ENCODE peak calls at places on chromosomes 3 and 15, in six cellular contexts. M, L, C, R, B and Y are unnamed samples.
A peak's percentile ranks its signal among the peaks of the same experiment; 100 is the strongest.

GRCh38 chr3:180253283-180253682 is 216.5 kb upstream of the PEX5L start:
- DNase-seq in M (peak; percentile 5), L (no peak), C (no peak), R (no peak), B (no peak), Y (no peak)

GRCh38 chr3:129616713-129617112 is 10.2 kb upstream of the PLXND1 start:
- DNase-seq in M (peak; percentile 83), L (no peak), C (no peak), R (peak; percentile 88), B (no peak), Y (no peak)

GRCh38 chr3:149934524-149934923 is 36.2 kb downstream of the PFN2 start:
- DNase-seq in M (peak; percentile 85), L (no peak), C (no peak), R (peak; percentile 62), B (no peak), Y (no peak)

GRCh38 chr3:65342084-65342683 is 654.4 kb upstream of the ADAMTS9 start:
- DNase-seq in M (peak; percentile 55), L (peak; percentile 59), C (peak; percentile 59), R (peak; percentile 44), B (peak; percentile 83), Y (peak; percentile 81)

GRCh38 chr15:29596266-29596665 is 226.0 kb downstream of the TJP1 start:
- DNase-seq in M (peak; percentile 45), L (no peak), C (no peak), R (peak; percentile 17), B (no peak), Y (no peak)

GRCh38 chr15:70303981-70304380 is 206.3 kb upstream of the TLE3 start:
- DNase-seq in M (no peak), L (no peak), C (no peak), R (no peak), B (no peak), Y (no peak)

GRCh38 chr3:32428092-32429068 is 36.7 kb downstream of the CMTM7 start:
- DNase-seq in M (no peak), L (no peak), C (no peak), R (no peak), B (no peak), Y (no peak)

GRCh38 chr3:63988943-63989342 is 34.4 kb downstream of the PSMD6 start:
- DNase-seq in M (no peak), L (no peak), C (no peak), R (no peak), B (no peak), Y (no peak)

GRCh38 chr15:51090753-51091152 is 4.0 kb downstream of the TNFAIP8L3 start:
- DNase-seq in M (no peak), L (no peak), C (no peak), R (no peak), B (no peak), Y (no peak)

GRCh38 chr3:50390523-50391177 is 31.3 kb upstream of the TMEM115 start:
- DNase-seq in M (no peak), L (no peak), C (no peak), R (no peak), B (no peak), Y (no peak)

GRCh38 chr15:32029862-32030781 is at the start of gene CHRNA7:
- DNase-seq in M (peak; percentile 3), L (no peak), C (peak; percentile 71), R (peak; percentile 19), B (peak; percentile 84), Y (peak; percentile 86)

GRCh38 chr3:184236033-184236410 is 6.6 kb downstream of the VWA5B2 start:
- DNase-seq in M (no peak), L (no peak), C (no peak), R (no peak), B (peak; percentile 55), Y (no peak)

GRCh38 chr3:180700941-180701340 is 21.7 kb upstream of the CCDC39 start:
- DNase-seq in M (no peak), L (no peak), C (no peak), R (no peak), B (no peak), Y (no peak)

GRCh38 chr3:32817195-32817560 is 619 bp upstream of the TRIM71 start:
- DNase-seq in M (no peak), L (no peak), C (no peak), R (no peak), B (no peak), Y (no peak)

GRCh38 chr3:79887203-79887602 is 119.4 kb upstream of the ROBO1 start:
- DNase-seq in M (no peak), L (no peak), C (no peak), R (no peak), B (no peak), Y (no peak)

GRCh38 chr15:57216288-57216687 is 160.0 kb upstream of the CGNL1 start:
- DNase-seq in M (peak; percentile 94), L (no peak), C (no peak), R (peak; percentile 87), B (no peak), Y (no peak)

DNA sequence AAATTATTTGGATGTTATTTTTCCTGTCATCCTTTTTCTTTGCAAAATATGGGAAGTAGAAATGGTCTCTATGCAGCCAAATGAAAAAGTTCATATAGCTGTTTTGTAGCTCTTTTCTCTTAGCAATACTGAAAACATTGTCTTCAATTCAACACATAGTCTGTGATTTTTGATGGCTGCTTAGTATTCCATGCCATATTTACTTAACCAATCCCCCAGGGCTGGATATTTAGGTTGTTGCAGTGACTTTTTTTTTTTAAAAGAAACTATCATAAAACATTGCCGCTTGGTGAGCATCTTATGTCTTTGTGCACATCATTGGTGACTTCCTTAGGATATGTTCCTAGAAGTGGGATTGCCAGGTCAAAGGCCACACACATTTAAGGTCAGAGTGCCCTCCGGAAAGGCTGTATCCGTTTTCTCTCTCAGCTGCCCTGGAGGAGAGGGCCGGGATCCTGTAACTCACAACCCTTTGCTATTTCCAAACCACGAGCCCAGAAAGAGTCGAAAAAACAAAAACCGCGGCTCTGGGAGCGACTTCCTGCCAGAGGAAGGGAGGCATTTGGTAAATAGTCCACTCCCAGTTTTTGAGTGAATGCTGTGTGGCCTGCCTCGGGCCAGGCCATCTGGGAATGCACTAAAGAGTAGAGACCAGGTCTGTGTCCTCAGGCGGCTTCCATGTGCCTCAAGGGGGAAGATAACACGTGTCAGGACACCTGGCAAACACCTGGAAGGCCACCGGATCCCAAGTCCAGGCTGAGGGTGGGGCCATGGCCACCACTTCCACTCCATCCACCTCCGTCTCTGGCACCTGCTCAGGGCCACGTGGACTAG is 41.9 kb downstream of the SMAD6 start:
- DNase-seq in M (no peak), L (no peak), C (no peak), R (peak; percentile 40), B (no peak), Y (no peak)
- H3K18ac ChIP-seq in M (peak overlapping the region; percentile 2), L (peak overlapping the region; percentile 25), C (no peak overlapping the region), R (peak overlapping the region; percentile 93), B (no peak overlapping the region), Y (no peak overlapping the region)

GRCh38 chr15:74382004-74382816 is 14.8 kb upstream of the CYP11A1 start:
- DNase-seq in M (peak; percentile 75), L (peak; percentile 78), C (peak; percentile 85), R (peak; percentile 77), B (peak; percentile 88), Y (peak; percentile 93)
- H3K18ac ChIP-seq in M (no peak overlapping the region), L (no peak overlapping the region), C (no peak overlapping the region), R (no peak overlapping the region), B (no peak overlapping the region), Y (no peak overlapping the region)

GRCh38 chr3:40167958-40168357 is 141.5 kb upstream of the EIF1B start:
- DNase-seq in M (no peak), L (no peak), C (no peak), R (no peak), B (no peak), Y (no peak)

GRCh38 chr3:40169983-40170382 is 139.5 kb upstream of the EIF1B start:
- DNase-seq in M (no peak), L (no peak), C (no peak), R (no peak), B (no peak), Y (no peak)

GRCh38 chr3:40173291-40173710 is 136.2 kb upstream of the EIF1B start:
- DNase-seq in M (no peak), L (no peak), C (no peak), R (no peak), B (no peak), Y (no peak)

GRCh38 chr3:40170395-40170794 is 139.1 kb upstream of the EIF1B start:
- DNase-seq in M (no peak), L (no peak), C (no peak), R (no peak), B (peak; percentile 79), Y (no peak)

DNA sequence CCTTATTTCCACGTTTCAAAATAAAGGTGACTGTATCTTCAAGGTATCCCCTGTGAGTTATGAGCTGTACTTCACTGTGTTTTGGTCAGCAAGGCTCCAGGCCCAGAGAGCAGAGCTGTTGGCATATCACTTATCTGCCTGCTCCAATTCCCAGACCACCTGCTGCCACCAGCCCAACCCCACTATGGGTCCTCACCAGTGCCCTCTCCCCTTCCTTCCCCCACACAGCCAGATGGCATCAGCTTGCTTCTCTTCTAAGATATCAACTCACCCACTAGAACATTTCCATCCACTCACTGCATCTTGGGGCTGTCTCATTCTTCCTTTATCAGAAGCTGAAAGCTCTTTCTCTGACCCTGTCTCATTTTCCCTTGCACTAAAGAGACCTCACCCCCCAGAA is 136.9 kb upstream of the EIF1B start:
- DNase-seq in M (no peak), L (no peak), C (no peak), R (no peak), B (no peak), Y (no peak)
- H3K18ac ChIP-seq in M (no peak overlapping the region), L (no peak overlapping the region), C (no peak overlapping the region), R (no peak overlapping the region), B (no peak overlapping the region), Y (no peak overlapping the region)

GRCh38 chr3:128429275-128429674 is 37.4 kb downstream of the DNAJB8 start:
- DNase-seq in M (no peak), L (no peak), C (no peak), R (no peak), B (no peak), Y (no peak)
- H3K18ac ChIP-seq in M (no peak overlapping the region), L (peak overlapping the region; percentile 48), C (peak overlapping the region; percentile 69), R (no peak overlapping the region), B (no peak overlapping the region), Y (no peak overlapping the region)

GRCh38 chr3:195897081-195897852 is 11.1 kb downstream of the TNK2 start:
- DNase-seq in M (peak; percentile 74), L (no peak), C (no peak), R (peak; percentile 82), B (no peak), Y (no peak)

GRCh38 chr3:195897853-195898415 is 10.4 kb downstream of the TNK2 start:
- DNase-seq in M (no peak), L (no peak), C (no peak), R (no peak), B (peak; percentile 78), Y (no peak)

GRCh38 chr3:195899701-195900425 is 8.5 kb downstream of the TNK2 start:
- DNase-seq in M (no peak), L (no peak), C (no peak), R (no peak), B (no peak), Y (no peak)

GRCh38 chr3:195903950-195904290 is 4.4 kb downstream of the TNK2 start:
- DNase-seq in M (no peak), L (no peak), C (no peak), R (no peak), B (no peak), Y (no peak)

GRCh38 chr3:195900426-195901355 is 7.7 kb downstream of the TNK2 start:
- DNase-seq in M (peak; percentile 54), L (no peak), C (no peak), R (no peak), B (no peak), Y (no peak)
- H3K18ac ChIP-seq in M (no peak overlapping the region), L (no peak overlapping the region), C (peak overlapping the region; percentile 44), R (no peak overlapping the region), B (no peak overlapping the region), Y (no peak overlapping the region)